ENCODE peak calls at places on chromosomes 2 and 18, in six cellular contexts. One of them, this sample, is unnamed.

GRCh38 chr2:66872056-66872821 is 437.3 kb downstream of the MEIS1 start:
- DNase-seq in stimulated activated CD8-positive, alpha-beta memory T cell treated with anti-CD3 and anti-CD28 coated beads, Interleukin-15, amount 100 ng/mL, for 4 hours: no peak
- DNase-seq in NCI-H1930: no peak
- DNase-seq in fibroblast of villous mesenchyme: peak
- DNase-seq in NCI-H69: peak
- DNase-seq in bronchial epithelial cell: peak
- DNase-seq in this sample: peak

GRCh38 chr2:236776695-236777251 is 207.1 kb downstream of the ACKR3 start:
- DNase-seq in stimulated activated CD8-positive, alpha-beta memory T cell treated with anti-CD3 and anti-CD28 coated beads, Interleukin-15, amount 100 ng/mL, for 4 hours: no peak
- DNase-seq in NCI-H1930: no peak
- DNase-seq in fibroblast of villous mesenchyme: peak
- DNase-seq in bronchial epithelial cell: peak
- DNase-seq in NCI-H69: peak
- DNase-seq in this sample: peak

GRCh38 chr2:98901702-98902101 is 34.3 kb downstream of the CRACDL start:
- DNase-seq in bronchial epithelial cell: no peak
- DNase-seq in NCI-H1930: no peak
- DNase-seq in stimulated activated CD8-positive, alpha-beta memory T cell treated with anti-CD3 and anti-CD28 coated beads, Interleukin-15, amount 100 ng/mL, for 4 hours: no peak
- DNase-seq in NCI-H69: peak
- DNase-seq in fibroblast of villous mesenchyme: no peak
- DNase-seq in this sample: no peak

GRCh38 chr2:2826209-2826551 is 495.1 kb upstream of the MYT1L start:
- DNase-seq in fibroblast of villous mesenchyme: no peak
- DNase-seq in NCI-H69: no peak
- DNase-seq in bronchial epithelial cell: no peak
- DNase-seq in stimulated activated CD8-positive, alpha-beta memory T cell treated with anti-CD3 and anti-CD28 coated beads, Interleukin-15, amount 100 ng/mL, for 4 hours: no peak
- DNase-seq in NCI-H1930: no peak
- DNase-seq in this sample: no peak

GRCh38 chr18:23377669-23378469 is 75.2 kb upstream of the RIOK3 start:
- DNase-seq in fibroblast of villous mesenchyme: peak
- DNase-seq in NCI-H69: peak
- DNase-seq in stimulated activated CD8-positive, alpha-beta memory T cell treated with anti-CD3 and anti-CD28 coated beads, Interleukin-15, amount 100 ng/mL, for 4 hours: no peak
- DNase-seq in bronchial epithelial cell: peak
- DNase-seq in NCI-H1930: no peak
- DNase-seq in this sample: peak

GRCh38 chr2:147019296-147019695 is 825.5 kb upstream of the ACVR2A start:
- DNase-seq in NCI-H69: no peak
- DNase-seq in NCI-H1930: no peak
- DNase-seq in bronchial epithelial cell: no peak
- DNase-seq in fibroblast of villous mesenchyme: peak
- DNase-seq in stimulated activated CD8-positive, alpha-beta memory T cell treated with anti-CD3 and anti-CD28 coated beads, Interleukin-15, amount 100 ng/mL, for 4 hours: no peak
- DNase-seq in this sample: no peak

GRCh38 chr2:101803945-101804696 is 106.6 kb downstream of the MAP4K4 start:
- DNase-seq in fibroblast of villous mesenchyme: peak
- DNase-seq in NCI-H69: peak
- DNase-seq in NCI-H1930: no peak
- DNase-seq in bronchial epithelial cell: no peak
- DNase-seq in stimulated activated CD8-positive, alpha-beta memory T cell treated with anti-CD3 and anti-CD28 coated beads, Interleukin-15, amount 100 ng/mL, for 4 hours: no peak
- DNase-seq in this sample: no peak

GRCh38 chr2:23359631-23360567 is 25.1 kb upstream of the KLHL29 start:
- DNase-seq in bronchial epithelial cell: no peak
- DNase-seq in NCI-H1930: no peak
- DNase-seq in NCI-H69: no peak
- DNase-seq in stimulated activated CD8-positive, alpha-beta memory T cell treated with anti-CD3 and anti-CD28 coated beads, Interleukin-15, amount 100 ng/mL, for 4 hours: no peak
- DNase-seq in fibroblast of villous mesenchyme: no peak
- DNase-seq in this sample: no peak

GRCh38 chr2:201114846-201115245 is 1.1 kb upstream of the CFLAR start:
- DNase-seq in stimulated activated CD8-positive, alpha-beta memory T cell treated with anti-CD3 and anti-CD28 coated beads, Interleukin-15, amount 100 ng/mL, for 4 hours: no peak
- DNase-seq in NCI-H1930: no peak
- DNase-seq in fibroblast of villous mesenchyme: no peak
- DNase-seq in NCI-H69: no peak
- DNase-seq in bronchial epithelial cell: no peak
- DNase-seq in this sample: no peak

GRCh38 chr2:134160793-134161504 is 92.9 kb upstream of the MGAT5 start:
- DNase-seq in bronchial epithelial cell: no peak
- DNase-seq in NCI-H69: peak
- DNase-seq in NCI-H1930: no peak
- DNase-seq in stimulated activated CD8-positive, alpha-beta memory T cell treated with anti-CD3 and anti-CD28 coated beads, Interleukin-15, amount 100 ng/mL, for 4 hours: no peak
- DNase-seq in fibroblast of villous mesenchyme: peak
- DNase-seq in this sample: peak

GRCh38 chr2:105038383-105039061 is 653 bp downstream of the MRPS9 start:
- DNase-seq in NCI-H69: peak
- DNase-seq in stimulated activated CD8-positive, alpha-beta memory T cell treated with anti-CD3 and anti-CD28 coated beads, Interleukin-15, amount 100 ng/mL, for 4 hours: no peak
- DNase-seq in bronchial epithelial cell: peak
- DNase-seq in NCI-H1930: no peak
- DNase-seq in fibroblast of villous mesenchyme: peak
- DNase-seq in this sample: peak

GRCh38 chr2:181578829-181579228 is 78.1 kb downstream of the CERKL start:
- DNase-seq in NCI-H1930: no peak
- DNase-seq in NCI-H69: no peak
- DNase-seq in stimulated activated CD8-positive, alpha-beta memory T cell treated with anti-CD3 and anti-CD28 coated beads, Interleukin-15, amount 100 ng/mL, for 4 hours: no peak
- DNase-seq in fibroblast of villous mesenchyme: no peak
- DNase-seq in bronchial epithelial cell: no peak
- DNase-seq in this sample: no peak

GRCh38 chr2:126658910-126659613 is 3.1 kb downstream of the GYPC start:
- DNase-seq in bronchial epithelial cell: no peak
- DNase-seq in fibroblast of villous mesenchyme: peak
- DNase-seq in NCI-H1930: no peak
- DNase-seq in NCI-H69: no peak
- DNase-seq in stimulated activated CD8-positive, alpha-beta memory T cell treated with anti-CD3 and anti-CD28 coated beads, Interleukin-15, amount 100 ng/mL, for 4 hours: peak
- DNase-seq in this sample: peak

GRCh38 chr18:111292-112014 is 46.9 kb upstream of the USP14 start:
- DNase-seq in fibroblast of villous mesenchyme: peak
- DNase-seq in NCI-H69: no peak
- DNase-seq in stimulated activated CD8-positive, alpha-beta memory T cell treated with anti-CD3 and anti-CD28 coated beads, Interleukin-15, amount 100 ng/mL, for 4 hours: peak
- DNase-seq in bronchial epithelial cell: peak
- DNase-seq in NCI-H1930: no peak
- DNase-seq in this sample: peak

GRCh38 chr2:48600204-48600813 is 17.3 kb upstream of the GTF2A1L start:
- DNase-seq in NCI-H1930: no peak
- DNase-seq in fibroblast of villous mesenchyme: peak
- DNase-seq in bronchial epithelial cell: peak
- DNase-seq in stimulated activated CD8-positive, alpha-beta memory T cell treated with anti-CD3 and anti-CD28 coated beads, Interleukin-15, amount 100 ng/mL, for 4 hours: no peak
- DNase-seq in NCI-H69: peak
- DNase-seq in this sample: peak

GRCh38 chr2:108229875-108230274 is 9.9 kb upstream of the SULT1C3 start:
- DNase-seq in stimulated activated CD8-positive, alpha-beta memory T cell treated with anti-CD3 and anti-CD28 coated beads, Interleukin-15, amount 100 ng/mL, for 4 hours: no peak
- DNase-seq in fibroblast of villous mesenchyme: no peak
- DNase-seq in bronchial epithelial cell: no peak
- DNase-seq in NCI-H69: no peak
- DNase-seq in NCI-H1930: no peak
- DNase-seq in this sample: no peak

GRCh38 chr18:7146067-7146466 is 28.5 kb upstream of the LAMA1 start:
- DNase-seq in fibroblast of villous mesenchyme: no peak
- DNase-seq in NCI-H69: no peak
- DNase-seq in NCI-H1930: no peak
- DNase-seq in bronchial epithelial cell: peak
- DNase-seq in stimulated activated CD8-positive, alpha-beta memory T cell treated with anti-CD3 and anti-CD28 coated beads, Interleukin-15, amount 100 ng/mL, for 4 hours: no peak
- DNase-seq in this sample: no peak